ENCODE peak calls at places on chromosomes 16 and 17, in six cellular contexts. I is fibroblast of lung; A is Panc1; V is activated T-cell treated with anti-CD3 and anti-CD28 coated beads, Interleukin-2, amount 50 U/mL, for 72 hours; H is ureter; P is HTR-8/SVneo. E is an unnamed sample.

GRCh38 chr17:39404542-39405378 is 3.3 kb upstream of the FBXL20 start:
- DNase-seq in I (peak), A (no peak), V (peak), H (no peak), P (peak), E (no peak)

GRCh38 chr16:30482366-30482765 is 9.8 kb downstream of the ITGAL start:
- DNase-seq in I (no peak), A (no peak), V (no peak), H (no peak), P (no peak), E (no peak)

GRCh38 chr17:45136846-45137560 is 1.5 kb downstream of the ACBD4 start:
- DNase-seq in I (no peak), A (no peak), V (no peak), H (no peak), P (no peak), E (no peak)

GRCh38 chr17:41718287-41718645 is 6.1 kb downstream of the GAST start:
- DNase-seq in I (no peak), A (no peak), V (no peak), H (no peak), P (no peak), E (no peak)

GRCh38 chr16:50298591-50299507 is 32.5 kb downstream of the ADCY7 start:
- DNase-seq in I (no peak), A (no peak), V (no peak), H (peak), P (no peak), E (no peak)

GRCh38 chr17:28563475-28563874 is 7.8 kb downstream of the PIGS start:
- DNase-seq in I (peak), A (no peak), V (no peak), H (no peak), P (peak), E (no peak)

GRCh38 chr16:26645629-26646028 is 421.1 kb upstream of the C16orf82 start:
- DNase-seq in I (no peak), A (no peak), V (peak), H (no peak), P (no peak), E (peak)

GRCh38 chr16:3262517-3262916 is 6.1 kb upstream of the MEFV start:
- DNase-seq in I (no peak), A (no peak), V (no peak), H (no peak), P (no peak), E (no peak)

GRCh38 chr16:77250395-77250794 is 51.2 kb downstream of the SYCE1L start:
- DNase-seq in I (peak), A (no peak), V (no peak), H (no peak), P (no peak), E (no peak)

GRCh38 chr17:68576811-68577551 is 24.2 kb downstream of the FAM20A start:
- DNase-seq in I (peak), A (no peak), V (no peak), H (no peak), P (no peak), E (no peak)

GRCh38 chr17:81516439-81516838 is 3.8 kb upstream of the ACTG1 start:
- DNase-seq in I (no peak), A (no peak), V (no peak), H (no peak), P (no peak), E (no peak)

GRCh38 chr17:19447085-19447583 is 36.1 kb downstream of the RNF112 start:
- DNase-seq in I (peak), A (peak), V (peak), H (peak), P (peak), E (peak)

GRCh38 chr17:8857919-8858318 is 9.6 kb downstream of the PIK3R6 start:
- DNase-seq in I (no peak), A (no peak), V (peak), H (no peak), P (peak), E (no peak)

GRCh38 chr16:86496929-86497381 is 13.4 kb upstream of the FOXF1 start:
- DNase-seq in I (no peak), A (no peak), V (no peak), H (no peak), P (no peak), E (no peak)

GRCh38 chr17:79131701-79132100 is 57.1 kb downstream of the ENGASE start:
- DNase-seq in I (no peak), A (no peak), V (no peak), H (no peak), P (no peak), E (no peak)

GRCh38 chr17:29238133-29238850 is 8.4 kb upstream of the CRYBA1 start:
- DNase-seq in I (peak), A (no peak), V (no peak), H (no peak), P (no peak), E (no peak)

GRCh38 chr17:80245566-80246265 is 14.9 kb upstream of the RNF213 start:
- DNase-seq in I (no peak), A (no peak), V (no peak), H (no peak), P (no peak), E (no peak)

GRCh38 chr17:80105762-80106161 is 4.4 kb downstream of the GAA start:
- DNase-seq in I (peak), A (no peak), V (no peak), H (no peak), P (no peak), E (no peak)

GRCh38 chr16:4663756-4664465 is 29.5 kb upstream of the NUDT16L1 start:
- DNase-seq in I (no peak), A (no peak), V (no peak), H (no peak), P (no peak), E (no peak)

GRCh38 chr17:78176548-78177025 is 8.2 kb downstream of the SYNGR2 start:
- DNase-seq in I (peak), A (no peak), V (peak), H (peak), P (no peak), E (peak)

GRCh38 chr17:64505320-64506200 is 529 bp downstream of the DDX5 start:
- DNase-seq in I (peak), A (no peak), V (peak), H (peak), P (peak), E (peak)

GRCh38 chr17:28989028-28989427 is 16.8 kb downstream of the SEZ6 start:
- DNase-seq in I (no peak), A (no peak), V (no peak), H (no peak), P (no peak), E (no peak)

GRCh38 chr16:88633684-88634140 is 4.7 kb upstream of the IL17C start:
- DNase-seq in I (no peak), A (no peak), V (peak), H (no peak), P (peak), E (peak)

GRCh38 chr17:32256012-32256694 is 9.5 kb upstream of the RHBDL3 start:
- DNase-seq in I (peak), A (no peak), V (no peak), H (no peak), P (no peak), E (no peak)

GRCh38 chr17:16997514-16998429 is 25.9 kb upstream of the TNFRSF13B start:
- DNase-seq in I (peak), A (no peak), V (no peak), H (no peak), P (no peak), E (no peak)

GRCh38 chr16:68737730-68738590 is 868 bp downstream of the CDH1 start:
- DNase-seq in I (no peak), A (no peak), V (no peak), H (peak), P (no peak), E (no peak)

GRCh38 chr17:63173450-63173849 is 207.4 kb downstream of the TANC2 start:
- DNase-seq in I (no peak), A (no peak), V (no peak), H (no peak), P (no peak), E (no peak)

GRCh38 chr16:88700636-88701482 is 5.3 kb downstream of the RNF166 start:
- DNase-seq in I (peak), A (no peak), V (peak), H (peak), P (peak), E (peak)

GRCh38 chr16:21301168-21301894 is 23.2 kb upstream of the CRYM start:
- DNase-seq in I (peak), A (peak), V (peak), H (peak), P (peak), E (no peak)

GRCh38 chr17:8420041-8420934 is 15.4 kb upstream of the NDEL1 start:
- DNase-seq in I (peak), A (no peak), V (no peak), H (no peak), P (no peak), E (no peak)